ENCODE peak calls at places on chromosomes 3 and 15, in six cellular contexts. R is GM12865, D is thoracic aorta, B is dorsolateral prefrontal cortex, W is epithelial cell of proximal tubule, P is brain microvascular endothelial cell. C is an unnamed sample.

GRCh38 chr15:62624541-62625399 is 417.8 kb upstream of the TPM1 start:
- DNase-seq in B (no peak), D (no peak), P (peak), W (peak), R (peak), C (peak)

GRCh38 chr3:165254812-165255211 is 58.6 kb upstream of the SLITRK3 start:
- DNase-seq in B (no peak), R (peak), W (peak), P (peak), D (no peak), C (no peak)

GRCh38 chr3:41033956-41034519 is 165.3 kb upstream of the CTNNB1 start:
- DNase-seq in R (no peak), W (no peak), D (no peak), P (no peak), B (no peak), C (no peak)

GRCh38 chr15:86336051-86336788 is 256.5 kb downstream of the AGBL1 start:
- DNase-seq in W (no peak), B (no peak), R (no peak), P (no peak), D (no peak), C (no peak)

GRCh38 chr3:67648701-67649100 is 5.7 kb downstream of the SUCLG2 start:
- DNase-seq in R (no peak), P (peak), W (no peak), B (no peak), D (no peak), C (no peak)

GRCh38 chr15:69556344-69556743 is 103.7 kb downstream of the RPLP1 start:
- DNase-seq in P (no peak), R (no peak), D (no peak), W (no peak), B (no peak), C (no peak)

GRCh38 chr15:22903961-22904534 is 65.6 kb downstream of the NIPA2 start:
- DNase-seq in R (no peak), W (no peak), P (no peak), B (no peak), D (no peak), C (no peak)

GRCh38 chr3:32423534-32423933 is 31.9 kb downstream of the CMTM7 start:
- DNase-seq in B (no peak), P (no peak), W (no peak), R (peak), D (no peak), C (no peak)

GRCh38 chr3:38029400-38030125 is at the start of gene PLCD1:
- DNase-seq in W (no peak), B (no peak), R (no peak), P (no peak), D (peak), C (peak)

GRCh38 chr15:101022876-101023275 is 103.7 kb downstream of the LRRK1 start:
- DNase-seq in P (no peak), D (no peak), B (no peak), W (no peak), R (no peak), C (no peak)

GRCh38 chr3:11625376-11626083 is 18.2 kb downstream of the VGLL4 start:
- DNase-seq in D (no peak), B (no peak), R (no peak), P (no peak), W (no peak), C (no peak)

GRCh38 chr3:127074900-127075360 is 92.0 kb downstream of the PLXNA1 start:
- DNase-seq in R (peak), D (no peak), W (peak), B (peak), P (peak), C (no peak)

GRCh38 chr3:163953526-163953925 is 1124.8 kb downstream of the SI start:
- DNase-seq in D (no peak), W (no peak), R (no peak), P (no peak), B (no peak), C (no peak)

GRCh38 chr3:163946785-163947184 is 1131.5 kb downstream of the SI start:
- DNase-seq in B (no peak), D (no peak), P (no peak), R (no peak), W (no peak), C (no peak)

GRCh38 chr3:163952499-163952898 is 1125.8 kb downstream of the SI start:
- DNase-seq in R (no peak), W (no peak), D (no peak), P (no peak), B (no peak), C (no peak)

DNA sequence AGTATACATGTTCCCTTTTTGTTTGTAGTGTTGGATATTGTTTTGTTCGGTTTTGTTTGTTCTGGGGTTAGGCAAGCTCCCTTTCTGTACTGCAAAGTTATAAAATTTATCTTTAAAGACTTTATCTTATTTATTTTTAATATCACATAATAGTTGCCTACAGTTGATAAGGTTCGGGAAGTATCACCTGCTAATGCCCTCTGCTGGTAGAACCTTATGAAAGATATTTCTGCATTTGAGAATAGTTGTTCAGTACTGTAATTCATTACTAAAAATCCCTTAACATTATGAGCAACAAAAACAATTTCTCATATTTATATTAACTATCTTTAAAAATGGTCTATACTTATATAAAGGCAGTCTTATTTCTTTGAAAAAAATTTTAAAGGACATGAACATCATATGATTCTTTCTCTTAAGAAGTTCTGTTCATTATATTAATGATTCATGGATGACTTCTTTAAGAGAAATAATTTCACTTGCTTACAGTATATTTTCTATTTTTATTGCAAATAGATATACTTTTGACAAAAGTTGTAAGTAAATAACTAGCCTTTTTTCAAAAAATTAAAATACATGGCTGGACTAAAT is 1126.8 kb downstream of the SI start:
- DNase-seq in W (no peak), R (no peak), D (no peak), B (no peak), P (no peak), C (no peak)
- TF ChIP-seq CTCF in W (peak), R (no peak), D (peak), B (peak), P (peak), C (no peak)

DNA sequence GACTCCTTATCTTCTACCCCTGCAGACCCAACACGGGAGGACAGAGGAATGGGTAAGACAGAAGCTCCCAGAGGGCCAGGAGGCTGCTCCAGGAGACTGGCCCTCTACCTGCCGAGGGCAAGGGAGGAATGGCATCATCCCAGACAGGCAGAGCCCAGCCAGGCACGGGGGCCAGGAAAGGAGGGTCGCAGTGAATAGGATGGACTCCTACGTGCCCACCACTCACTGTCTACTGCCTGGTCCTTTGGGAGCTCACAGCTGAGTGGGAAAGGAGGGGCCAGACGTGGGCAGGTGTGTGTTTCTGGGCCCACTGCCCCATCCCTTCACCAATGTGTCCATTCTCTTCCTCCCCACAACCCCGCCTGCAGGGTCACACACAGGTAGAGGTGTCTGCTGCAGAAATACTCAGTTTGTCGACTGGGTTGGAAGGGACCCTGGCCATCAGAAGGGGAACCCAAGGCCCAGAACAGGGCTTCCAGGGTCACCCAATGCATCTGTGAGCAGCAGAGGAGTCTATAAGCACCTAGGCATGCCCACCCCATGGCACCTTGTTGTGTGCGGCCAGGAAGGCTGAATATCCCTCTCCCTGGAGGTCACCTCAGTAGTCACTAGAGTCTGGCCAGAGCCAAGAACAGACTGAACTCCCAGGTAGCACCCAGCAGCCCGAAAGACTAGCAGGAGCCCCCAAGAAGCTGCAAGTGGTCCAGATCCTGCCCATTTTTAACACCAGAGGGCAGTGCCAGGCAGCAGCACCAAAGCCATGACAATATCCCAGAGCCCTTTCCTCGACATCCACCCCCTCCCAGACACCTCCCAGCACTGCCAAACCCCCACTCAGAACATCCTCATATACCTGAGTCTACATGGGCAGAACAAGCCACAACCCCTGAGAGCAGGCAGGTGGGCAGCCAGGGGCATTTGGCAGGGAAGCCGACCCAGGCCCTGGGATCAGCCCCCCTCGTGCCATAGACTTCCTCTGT is 24.0 kb downstream of the TKT start:
- DNase-seq in D (no peak), W (no peak), B (no peak), R (no peak), P (no peak), C (no peak)
- TF ChIP-seq CTCF in D (no peak), W (peak), B (peak), R (no peak), P (peak), C (no peak)

GRCh38 chr15:44029003-44029402 is 166.1 kb downstream of the FRMD5 start:
- DNase-seq in B (no peak), P (no peak), W (no peak), R (no peak), D (no peak), C (no peak)

GRCh38 chr15:44028349-44028748 is 166.7 kb downstream of the FRMD5 start:
- DNase-seq in P (peak), W (no peak), B (no peak), D (no peak), R (no peak), C (peak)

DNA sequence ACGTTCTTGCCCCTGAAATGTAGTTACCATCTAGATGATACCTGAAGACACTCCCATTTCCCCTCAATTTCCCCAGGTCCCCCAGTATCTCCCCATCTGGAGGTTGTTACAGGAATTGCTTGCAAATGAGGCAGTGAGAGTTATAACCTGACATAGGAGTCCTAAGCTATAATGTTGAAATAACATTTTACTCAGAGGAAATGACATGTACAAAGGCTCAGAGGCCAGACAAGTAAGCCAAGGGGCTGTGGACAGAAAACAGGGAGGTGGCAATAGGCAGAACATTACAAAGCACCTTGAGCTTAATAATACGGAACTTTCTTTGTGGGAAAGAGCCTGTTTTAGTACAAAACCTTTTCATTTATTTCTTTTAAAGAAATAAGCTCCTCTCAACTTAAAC is 171.9 kb downstream of the FRMD5 start:
- DNase-seq in D (no peak), B (no peak), P (no peak), W (no peak), R (no peak), C (no peak)
- TF ChIP-seq CTCF in D (no peak), B (no peak), P (peak), W (peak), R (no peak), C (no peak)

DNA sequence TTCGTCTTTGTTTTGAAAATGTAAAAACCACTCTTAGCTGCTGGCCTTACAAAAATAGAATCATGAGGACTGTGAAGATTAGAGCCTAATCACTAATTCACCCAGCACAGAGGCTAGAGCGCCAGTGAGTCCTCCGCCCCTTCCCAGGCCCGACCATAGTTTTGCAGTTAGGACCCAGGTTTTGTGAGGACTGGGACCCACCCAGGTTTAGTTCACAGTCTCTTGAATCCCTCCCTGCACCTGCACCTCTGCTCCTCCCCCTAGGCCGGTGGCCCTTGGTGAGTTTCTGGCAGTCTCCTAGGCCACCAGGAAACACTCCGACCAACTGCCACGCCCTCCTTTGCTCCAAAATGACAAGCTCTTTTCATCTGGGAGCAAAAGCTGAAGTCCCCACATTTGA is 136.0 kb upstream of the CCDC54 start:
- DNase-seq in W (no peak), P (no peak), R (peak), B (no peak), D (no peak), C (peak)
- TF ChIP-seq CTCF in W (peak), P (peak), R (no peak), B (peak), D (no peak), C (no peak)

DNA sequence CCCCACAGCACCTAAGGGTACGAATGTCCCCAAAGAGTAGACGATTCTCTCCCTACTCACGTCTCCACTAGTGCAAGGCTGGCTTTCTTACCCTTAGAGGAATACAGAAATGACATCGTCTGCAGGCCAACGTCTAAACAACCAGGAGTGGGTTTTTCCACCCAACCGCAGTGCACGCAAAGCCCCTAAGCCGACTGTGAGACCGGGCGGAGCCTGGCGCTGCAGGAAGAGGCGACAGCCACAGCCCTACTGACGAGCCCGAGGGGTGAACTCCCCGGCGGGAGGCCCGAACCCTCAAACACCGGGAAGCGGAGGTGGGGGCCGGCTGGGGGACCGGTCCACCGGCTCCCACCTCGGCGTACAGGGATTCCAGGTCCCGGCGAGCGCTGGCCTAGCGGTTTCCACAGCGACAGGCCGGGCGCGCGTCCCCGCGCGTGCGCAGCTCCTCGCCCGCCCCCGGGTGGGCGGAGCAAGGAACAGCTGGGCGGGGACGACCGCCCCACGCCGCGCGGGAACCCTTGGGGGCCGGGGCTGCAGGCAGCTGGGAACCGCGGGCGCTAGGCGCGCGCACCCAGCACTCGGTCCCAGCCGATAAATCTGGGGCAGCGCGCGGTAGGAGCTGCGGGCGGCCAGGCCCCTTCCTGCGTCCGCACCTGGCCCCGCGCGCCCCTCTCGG is at the start of the genes CEP19 and PIGX:
- DNase-seq in P (peak), W (no peak), B (peak), D (peak), R (peak), C (peak)
- TF ChIP-seq CTCF in P (no peak), W (no peak), B (peak), D (peak), R (no peak), C (no peak)

GRCh38 chr3:135905058-135905724 is 60.3 kb upstream of the PPP2R3A start:
- DNase-seq in P (no peak), W (no peak), D (no peak), R (no peak), B (no peak), C (no peak)
- TF ChIP-seq CTCF in P (peak), W (peak), D (no peak), R (no peak), B (peak), C (no peak)

C was measured in activated CD8-positive, alpha-beta T cell treated with anti-CD3 and anti-CD28 coated beads for 36 hours.